ENCODE peak calls at places on chromosomes 3 and 15, in four cellular contexts. C, B, E and S are unnamed samples.

GRCh38 chr3:37997321-37997720 is 6.7 kb downstream of the VILL start:
- DNase-seq in C (peak), E (no peak), B (no peak), S (no peak)

GRCh38 chr3:42926310-42926709 is 20.4 kb downstream of the ZNF662 start:
- DNase-seq in E (no peak), C (no peak), B (no peak), S (no peak)

GRCh38 chr3:192514754-192515660 is 212.3 kb downstream of the FGF12 start:
- DNase-seq in E (peak), C (peak), B (no peak), S (peak)

GRCh38 chr3:43786102-43786952 is 95.6 kb downstream of the ABHD5 start:
- DNase-seq in C (no peak), B (no peak), E (no peak), S (no peak)

GRCh38 chr3:170387952-170388351 is 30.4 kb downstream of the SKIL start:
- DNase-seq in C (no peak), E (no peak), B (no peak), S (no peak)

GRCh38 chr3:106120334-106120733 is 251.5 kb upstream of the CBLB start:
- DNase-seq in B (no peak), C (no peak), E (no peak), S (no peak)

GRCh38 chr3:64399205-64399800 is 174.0 kb upstream of the PRICKLE2 start:
- DNase-seq in C (no peak), E (peak), B (peak), S (no peak)

GRCh38 chr3:3836845-3837244 is 37.6 kb downstream of the LRRN1 start:
- DNase-seq in E (no peak), B (no peak), C (no peak), S (no peak)

GRCh38 chr15:95733931-95734330 is 596.6 kb upstream of the NR2F2 start:
- DNase-seq in C (no peak), B (no peak), E (no peak), S (no peak)

GRCh38 chr15:51334011-51334426 is 4.4 kb downstream of the CYP19A1 start:
- DNase-seq in C (no peak), B (no peak), E (no peak), S (no peak)

GRCh38 chr15:62068071-62068786 is 1.5 kb downstream of the C2CD4A start:
- DNase-seq in B (no peak), E (peak), C (peak), S (peak)

GRCh38 chr3:158827773-158828172 is 25.9 kb downstream of the MFSD1 start:
- DNase-seq in C (no peak), B (no peak), E (no peak), S (no peak)

GRCh38 chr15:31480356-31481058 is 153.9 kb downstream of the KLF13 start:
- DNase-seq in B (no peak), E (no peak), C (peak), S (no peak)

GRCh38 chr15:32935139-32935538 is 217.3 kb downstream of the GREM1 start:
- DNase-seq in B (no peak), C (no peak), E (no peak), S (no peak)

GRCh38 chr15:22263738-22264137 is 183.4 kb downstream of the OR4M2 start:
- DNase-seq in B (no peak), C (no peak), E (no peak), S (no peak)

GRCh38 chr3:171776839-171777607 is 33.3 kb downstream of the PLD1 start:
- DNase-seq in C (no peak), E (no peak), B (no peak), S (no peak)

GRCh38 chr15:76335851-76336253 is 721 bp upstream of the ISL2 start:
- DNase-seq in B (no peak), E (no peak), C (no peak), S (no peak)

GRCh38 chr15:76334438-76335004 is 2.1 kb upstream of the ISL2 start:
- DNase-seq in C (no peak), E (no peak), B (no peak), S (no peak)

GRCh38 chr15:76336254-76337046 is at the start of gene ISL2:
- DNase-seq in E (peak), B (no peak), C (peak), S (peak)

GRCh38 chr15:76333720-76334437 is 2.7 kb upstream of the ISL2 start:
- DNase-seq in E (no peak), B (no peak), C (no peak), S (no peak)

DNA sequence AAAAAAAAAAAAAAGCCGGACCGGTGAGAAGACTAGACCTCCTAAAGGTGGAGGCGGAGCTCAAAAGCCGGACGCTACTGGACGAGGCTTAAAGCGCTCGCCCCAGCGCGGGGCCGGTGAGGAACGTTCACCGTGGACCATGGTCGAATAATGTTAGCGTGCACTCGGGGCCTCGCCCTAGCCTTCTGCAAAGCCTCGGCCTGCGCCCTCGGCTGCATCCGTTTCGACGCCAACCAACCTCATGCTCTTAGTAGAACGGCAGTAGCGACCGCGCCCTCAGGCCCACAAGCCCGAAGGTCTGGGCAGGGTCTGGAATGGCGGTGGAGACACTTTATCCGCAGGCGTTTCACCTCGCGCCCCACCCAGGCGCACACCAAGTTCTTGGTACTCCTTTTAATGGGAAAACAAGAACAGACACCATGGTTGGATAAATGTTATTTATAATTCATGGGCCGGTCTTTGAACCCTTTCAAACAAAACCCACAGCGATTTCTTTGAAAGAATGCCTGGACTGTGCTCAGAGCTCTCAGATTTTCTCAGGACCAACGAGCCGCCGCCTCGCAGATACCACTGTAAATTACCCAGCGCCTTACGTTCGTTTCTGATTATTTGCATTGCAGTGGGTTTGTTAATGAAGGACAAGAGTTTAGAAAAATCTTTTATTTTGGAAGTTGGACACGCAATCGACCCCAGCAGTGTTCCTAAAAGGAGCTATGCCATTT is 1.3 kb upstream of the ISL2 start:
- DNase-seq in B (no peak), C (no peak), E (no peak), S (no peak)
- H3K4me3 ChIP-seq in B (peak), C (no peak), E (peak), S (peak)

DNA sequence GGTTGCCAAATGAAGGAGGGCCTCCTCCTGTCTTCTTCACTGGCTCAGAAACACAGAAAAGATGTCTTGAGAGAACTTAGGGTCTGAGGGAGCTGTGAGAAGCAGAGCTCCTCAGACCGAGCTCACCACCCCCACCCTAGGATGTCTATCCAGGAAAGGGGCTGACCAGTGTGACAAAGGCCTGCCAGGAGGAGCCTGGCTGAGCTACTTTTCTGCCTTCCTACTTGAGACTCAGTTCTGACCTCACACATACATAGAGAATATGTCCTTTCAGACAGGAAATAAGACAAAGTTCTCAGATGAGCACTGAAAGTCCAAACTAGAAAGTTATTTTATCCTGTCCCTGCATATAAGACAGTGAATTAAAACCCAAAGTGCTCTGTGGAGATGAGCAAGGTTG is 54.5 kb downstream of the KIF9 start:
- DNase-seq in C (no peak), B (no peak), E (no peak), S (no peak)
- H3K4me3 ChIP-seq in C (no peak), B (no peak), E (no peak), S (no peak)

GRCh38 chr3:16896094-16896627 is 11.4 kb downstream of the PLCL2 start:
- DNase-seq in C (no peak), E (no peak), B (no peak), S (no peak)

GRCh38 chr3:16899919-16900318 is 15.2 kb downstream of the PLCL2 start:
- DNase-seq in B (no peak), E (no peak), C (no peak), S (no peak)

GRCh38 chr3:16896820-16897219 is 12.1 kb downstream of the PLCL2 start:
- DNase-seq in E (no peak), B (no peak), C (no peak), S (no peak)

GRCh38 chr3:16898595-16899395 is 14.0 kb downstream of the PLCL2 start:
- DNase-seq in E (no peak), C (no peak), B (no peak), S (no peak)

GRCh38 chr3:16897254-16897926 is 12.6 kb downstream of the PLCL2 start:
- DNase-seq in E (no peak), B (no peak), C (no peak), S (no peak)
- H3K4me3 ChIP-seq in E (no peak), B (no peak), C (no peak), S (no peak)

DNA sequence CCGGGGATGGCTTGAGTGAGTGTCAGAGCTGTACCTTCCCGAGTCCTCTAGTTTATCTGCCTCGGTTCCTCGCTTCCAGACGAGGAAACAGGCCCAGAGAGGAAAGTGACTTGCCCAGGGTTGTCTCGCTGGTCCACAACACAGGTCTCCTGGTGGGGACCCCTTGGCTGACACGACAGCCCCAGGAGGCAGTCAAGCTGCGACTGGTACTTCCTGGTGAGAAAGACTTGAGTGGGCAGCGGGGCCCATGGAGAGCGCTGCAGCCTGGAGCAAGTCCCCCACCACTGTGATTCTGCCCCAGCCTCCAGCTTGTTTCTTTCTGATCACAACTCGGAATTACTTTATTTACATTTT is 600 bp upstream of the CHRNA5 start:
- DNase-seq in E (no peak), B (no peak), C (no peak), S (no peak)
- H3K4me3 ChIP-seq in E (peak), B (no peak), C (no peak), S (peak)